ENCODE peak calls at places on chromosome 6, in five cellular contexts. Z is AG10803, G is iPS DF 6.9, D is uterus, E is colonic mucosa. H is an unnamed sample.

GRCh38 chr6:32116674-32117073 is 7.5 kb upstream of the TNXB start:
- DNase-seq in D (no peak), E (no peak), G (no peak), Z (no peak), H (no peak)

GRCh38 chr6:14703586-14703985 is 542.3 kb upstream of the JARID2 start:
- DNase-seq in G (no peak), E (no peak), D (no peak), Z (peak; percentile 42), H (no peak)

GRCh38 chr6:159065751-159066329 is 21.0 kb upstream of the TAGAP start:
- DNase-seq in G (no peak), E (no peak), D (peak; percentile 64), Z (no peak), H (no peak)

GRCh38 chr6:66838764-66839163 is 1131.7 kb upstream of the EYS start:
- DNase-seq in D (no peak), E (no peak), Z (no peak), G (no peak), H (no peak)

GRCh38 chr6:145836170-145836569 is 21.6 kb upstream of the FBXO30 start:
- DNase-seq in Z (peak; percentile 69), E (no peak), G (no peak), D (no peak), H (peak; percentile 74)

GRCh38 chr6:126480268-126480667 is 140.4 kb downstream of the CENPW start:
- DNase-seq in E (no peak), D (no peak), Z (no peak), G (no peak), H (no peak)

GRCh38 chr6:30223339-30223738 is 10.1 kb upstream of the TRIM26 start:
- DNase-seq in G (no peak), Z (no peak), D (no peak), E (no peak), H (no peak)

GRCh38 chr6:149701699-149702098 is 16.2 kb downstream of the LATS1 start:
- DNase-seq in E (no peak), Z (peak; percentile 63), G (peak; percentile 7), D (no peak), H (no peak)

GRCh38 chr6:109452181-109452580 is 3.4 kb downstream of the MICAL1 start:
- DNase-seq in Z (no peak), E (no peak), D (no peak), G (no peak), H (no peak)

GRCh38 chr6:33714385-33715040 is 3.0 kb upstream of the UQCC2 start:
- DNase-seq in E (no peak), D (no peak), G (no peak), Z (no peak), H (no peak)

DNA sequence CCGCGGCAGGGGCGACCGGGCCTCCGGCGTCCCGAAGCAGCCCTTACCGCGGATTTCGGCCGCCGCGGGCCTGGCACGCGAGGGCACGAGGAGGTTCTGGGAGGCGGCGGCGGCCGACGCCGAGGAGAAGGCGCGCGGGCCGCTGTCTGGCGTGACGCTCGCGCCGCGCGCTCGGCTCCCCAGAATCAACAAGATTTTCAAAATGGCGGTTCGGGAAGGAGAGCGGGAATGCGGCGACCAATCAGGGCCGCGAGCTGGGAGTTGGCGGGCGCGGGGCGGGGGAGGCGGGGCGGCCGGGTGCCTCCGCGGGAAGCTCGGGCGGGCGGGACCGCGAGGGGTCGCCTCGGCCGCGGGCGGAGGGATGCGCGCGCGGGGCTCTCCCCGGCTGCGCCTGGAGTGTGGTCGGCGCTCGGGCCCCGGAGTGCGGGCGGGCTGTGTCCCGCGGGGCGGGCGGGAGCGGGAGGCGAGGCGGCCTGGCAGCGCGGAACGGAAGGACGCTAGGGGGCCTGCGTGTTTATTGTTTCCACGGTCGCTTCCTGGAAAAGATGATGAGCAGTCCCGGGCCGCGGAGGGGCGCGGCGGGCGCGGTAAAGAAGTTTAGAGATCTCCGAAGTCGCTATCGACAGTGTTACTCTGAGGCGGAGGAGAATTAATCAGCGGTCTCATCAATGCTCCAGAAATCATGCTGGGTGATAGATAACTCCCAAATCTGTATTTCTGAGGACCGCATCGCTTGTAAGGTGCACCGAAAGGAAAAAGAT is at the start of gene DEK:
- DNase-seq in E (peak; percentile 91), G (peak; percentile 39), D (peak; percentile 88), Z (peak; percentile 81), H (peak; percentile 74)
- H3K4me3 ChIP-seq in E (peak within 1 kb of the TSS; percentile 86), G (peak within 1 kb of the TSS; percentile 98), D (peak within 1 kb of the TSS; percentile 92), Z (peak within 1 kb of the TSS; percentile 91), H (peak within 1 kb of the TSS; percentile 91)

GRCh38 chr6:51477912-51478311 is 609.5 kb downstream of the PKHD1 start:
- DNase-seq in G (no peak), E (no peak), D (no peak), Z (no peak), H (no peak)
- H3K4me3 ChIP-seq in G (no peak overlapping the region), E (no peak overlapping the region), D (no peak overlapping the region), Z (no peak overlapping the region), H (no peak overlapping the region)

DNA sequence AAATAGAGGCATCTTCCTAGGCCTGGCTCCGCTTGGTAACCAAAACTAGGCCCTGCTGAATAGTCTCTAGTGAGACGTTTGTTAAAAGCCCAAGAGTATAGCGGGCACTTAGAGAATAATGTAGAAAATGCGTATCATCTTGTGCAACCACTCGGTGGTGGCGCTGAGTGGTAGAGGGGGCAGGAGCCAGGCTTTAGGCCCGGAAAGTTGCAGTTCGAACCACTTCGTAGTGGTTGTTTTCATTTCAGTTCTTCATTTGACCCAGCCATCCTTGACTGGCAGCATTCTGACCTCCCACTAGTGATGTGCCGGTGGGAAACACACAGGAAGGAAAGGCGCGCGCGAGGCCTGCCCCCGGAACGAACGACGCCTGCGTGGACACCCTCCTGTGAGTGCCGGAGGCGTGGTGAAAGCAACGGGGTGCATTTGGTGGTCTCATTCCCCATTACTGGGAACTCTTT is 18.0 kb downstream of the GPX5 start:
- DNase-seq in D (peak; percentile 13), E (no peak), G (no peak), Z (no peak), H (no peak)
- H3K4me3 ChIP-seq in D (no peak overlapping the region), E (no peak overlapping the region), G (peak overlapping the region; percentile 71), Z (peak overlapping the region; percentile 26), H (no peak overlapping the region)

DNA sequence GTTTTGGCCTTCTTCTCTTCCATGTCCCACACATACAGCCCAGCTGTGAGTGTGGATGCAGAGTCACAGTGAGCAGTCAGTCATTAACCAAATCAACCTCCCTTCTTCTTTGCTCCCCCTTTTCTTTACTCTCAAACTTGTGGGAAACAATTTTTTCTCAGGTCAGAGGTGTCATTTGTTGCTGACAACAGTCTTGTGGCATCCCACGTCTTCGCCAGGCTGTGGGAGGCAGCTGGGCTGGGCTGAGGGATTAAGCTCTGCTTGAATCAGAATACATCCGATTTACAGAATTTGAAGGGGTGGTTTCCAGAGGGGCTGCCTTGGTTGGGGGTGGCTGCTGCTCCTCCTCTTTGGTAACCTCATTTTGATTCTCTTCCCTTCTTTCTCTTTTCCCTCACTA is 40.5 kb downstream of the SCGN start:
- DNase-seq in E (no peak), D (no peak), Z (no peak), G (no peak), H (no peak)
- H3K4me3 ChIP-seq in E (no peak overlapping the region), D (no peak overlapping the region), Z (no peak overlapping the region), G (no peak overlapping the region), H (no peak overlapping the region)

DNA sequence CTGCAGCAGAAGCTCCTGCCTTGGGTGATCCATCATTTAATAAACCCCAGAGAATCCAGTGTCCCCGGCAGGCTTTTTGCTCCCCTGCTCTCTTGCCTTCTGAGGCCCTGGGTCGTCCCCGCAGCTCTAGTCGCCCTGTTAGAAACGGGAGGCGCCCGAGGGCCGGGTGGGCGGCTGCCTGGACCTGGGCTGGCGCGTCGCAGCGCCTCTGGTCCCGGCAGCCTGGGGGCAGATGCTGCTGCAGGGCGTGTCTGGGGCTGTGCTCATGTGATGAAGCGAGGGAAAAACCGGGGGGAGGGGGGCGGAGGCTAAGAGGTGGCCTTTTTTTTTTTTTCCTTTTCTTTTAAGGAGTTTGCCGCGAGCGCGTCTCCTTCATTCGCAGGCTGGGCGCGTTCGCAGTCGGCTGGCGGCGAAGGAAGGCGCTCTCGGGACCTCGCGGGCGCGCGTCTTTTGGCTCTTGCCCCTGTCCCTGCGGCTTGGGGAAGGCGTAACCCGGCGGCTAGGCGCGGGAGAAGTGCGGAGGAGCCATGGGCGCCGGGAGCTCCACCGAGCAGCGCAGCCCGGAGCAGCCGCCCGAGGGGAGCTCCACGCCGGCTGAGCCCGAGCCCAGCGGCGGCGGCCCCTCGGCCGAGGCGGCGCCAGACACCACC is 394 bp downstream of the AKAP12 start:
- DNase-seq in Z (peak; percentile 58), G (no peak), E (peak; percentile 61), D (peak; percentile 94), H (peak; percentile 45)
- H3K4me3 ChIP-seq in Z (peak overlapping the region; percentile 67), G (peak overlapping the region; percentile 78), E (peak overlapping the region; percentile 47), D (peak overlapping the region; percentile 90), H (peak overlapping the region; percentile 77)